ENCODE peak calls at places on chromosomes 16 and 17, in five cellular contexts. One of them, this sample, is unnamed.

GRCh38 chr16:85308585-85309540 is 196.6 kb upstream of the CIBAR2 start:
- DNase-seq in GM20000: no peak
- DNase-seq in germinal center: no peak
- DNase-seq in IMR-90: no peak
- DNase-seq in GM13976: no peak
- DNase-seq in this sample: no peak

GRCh38 chr17:69672924-69673323 is 258.4 kb downstream of the MAP2K6 start:
- DNase-seq in GM20000: no peak
- DNase-seq in germinal center: no peak
- DNase-seq in IMR-90: peak
- DNase-seq in GM13976: no peak
- DNase-seq in this sample: peak

GRCh38 chr17:29929006-29929543 is 953 bp downstream of the SSH2 start:
- DNase-seq in GM20000: no peak
- DNase-seq in germinal center: peak
- DNase-seq in IMR-90: no peak
- DNase-seq in GM13976: no peak
- DNase-seq in this sample: peak

GRCh38 chr17:57818066-57818465 is 31.8 kb downstream of the MRPS23 start:
- DNase-seq in GM20000: no peak
- DNase-seq in germinal center: no peak
- DNase-seq in IMR-90: no peak
- DNase-seq in GM13976: no peak
- DNase-seq in this sample: no peak

GRCh38 chr17:8436169-8436932 is 667 bp downstream of the NDEL1 start:
- DNase-seq in GM20000: peak
- DNase-seq in germinal center: peak
- DNase-seq in IMR-90: peak
- DNase-seq in GM13976: peak
- DNase-seq in this sample: peak

GRCh38 chr17:3695723-3696411 is at the start of gene P2RX5:
- DNase-seq in GM20000: peak
- DNase-seq in germinal center: peak
- DNase-seq in IMR-90: no peak
- DNase-seq in GM13976: peak
- DNase-seq in this sample: peak

GRCh38 chr17:81930142-81931125 is 2.9 kb upstream of the MAFG start:
- DNase-seq in GM20000: peak
- DNase-seq in germinal center: no peak
- DNase-seq in IMR-90: no peak
- DNase-seq in GM13976: peak
- DNase-seq in this sample: no peak

GRCh38 chr17:27327871-27328270 is 34.0 kb downstream of the WSB1 start:
- DNase-seq in GM20000: no peak
- DNase-seq in germinal center: no peak
- DNase-seq in IMR-90: peak
- DNase-seq in GM13976: no peak
- DNase-seq in this sample: no peak

GRCh38 chr17:20965492-20965891 is 77.3 kb downstream of the USP22 start:
- DNase-seq in GM20000: no peak
- DNase-seq in germinal center: no peak
- DNase-seq in IMR-90: no peak
- DNase-seq in GM13976: no peak
- DNase-seq in this sample: no peak

GRCh38 chr16:48013476-48013875 is 142.3 kb downstream of the ABCC12 start:
- DNase-seq in GM20000: no peak
- DNase-seq in germinal center: no peak
- DNase-seq in IMR-90: no peak
- DNase-seq in GM13976: no peak
- DNase-seq in this sample: peak

GRCh38 chr16:626787-627457 is 3.9 kb upstream of the WFIKKN1 start:
- DNase-seq in GM20000: no peak
- DNase-seq in germinal center: no peak
- DNase-seq in IMR-90: peak
- DNase-seq in GM13976: no peak
- DNase-seq in this sample: peak

GRCh38 chr17:27460196-27460725 is 4.0 kb downstream of the KSR1 start:
- DNase-seq in GM20000: no peak
- DNase-seq in germinal center: no peak
- DNase-seq in IMR-90: no peak
- DNase-seq in GM13976: no peak
- DNase-seq in this sample: no peak

GRCh38 chr16:13138528-13138927 is 237.1 kb downstream of the SHISA9 start:
- DNase-seq in GM20000: no peak
- DNase-seq in germinal center: no peak
- DNase-seq in IMR-90: no peak
- DNase-seq in GM13976: no peak
- DNase-seq in this sample: no peak